ENCODE peak calls at places on chromosomes 11 and 22, in five cellular contexts. O, W, A, L and J are unnamed samples. For H3K9me3, the result is how much of the 10 kb centered on the place peaks cover.

GRCh38 chr22:48415535-48415934 is 1412.1 kb downstream of the BRD1 start:
- DNase-seq in O (no peak), W (no peak), A (no peak), L (peak), J (no peak)

GRCh38 chr11:10211470-10211869 is 82.5 kb downstream of the SBF2 start:
- DNase-seq in O (no peak), W (no peak), A (no peak), L (no peak), J (no peak)

GRCh38 chr22:38900677-38901076 is 28.7 kb upstream of the CBX6 start:
- DNase-seq in O (no peak), W (no peak), A (no peak), L (no peak), J (no peak)

GRCh38 chr11:3830741-3831140 is 10.0 kb downstream of the RHOG start:
- DNase-seq in O (no peak), W (no peak), A (no peak), L (no peak), J (no peak)

GRCh38 chr22:29587938-29588699 is 7.2 kb upstream of the NIPSNAP1 start:
- DNase-seq in O (no peak), W (no peak), A (peak), L (no peak), J (peak)

GRCh38 chr11:128481135-128481534 is 106.2 kb downstream of the ETS1 start:
- DNase-seq in O (no peak), W (no peak), A (peak), L (no peak), J (peak)

GRCh38 chr11:7575841-7576451 is 62.1 kb downstream of the PPFIBP2 start:
- DNase-seq in O (no peak), W (no peak), A (no peak), L (peak), J (no peak)

GRCh38 chr22:39205344-39206021 is 39.3 kb downstream of the PDGFB start:
- DNase-seq in O (peak), W (no peak), A (peak), L (peak), J (peak)

GRCh38 chr11:61724437-61724836 is 28.0 kb upstream of the MYRF start:
- DNase-seq in O (no peak), W (no peak), A (no peak), L (no peak), J (no peak)

GRCh38 chr22:38240734-38241252 is 32.0 kb downstream of the TMEM184B start:
- DNase-seq in O (no peak), W (peak), A (peak), L (no peak), J (peak)

GRCh38 chr22:27941143-27941542 is 22.1 kb upstream of the PITPNB start:
- DNase-seq in O (no peak), W (no peak), A (no peak), L (no peak), J (no peak)

GRCh38 chr11:83583953-83584352 is 297.8 kb upstream of the CCDC90B start:
- DNase-seq in O (no peak), W (no peak), A (peak), L (no peak), J (peak)

GRCh38 chr11:116579857-116580727 is 192.7 kb downstream of the BUD13 start:
- DNase-seq in O (no peak), W (peak), A (no peak), L (no peak), J (no peak)

GRCh38 chr11:112132737-112133136 is 31.2 kb downstream of the IL18 start:
- DNase-seq in O (no peak), W (no peak), A (no peak), L (no peak), J (no peak)

GRCh38 chr22:46110215-46110614 is 40.1 kb upstream of the PPARA start:
- DNase-seq in O (no peak), W (no peak), A (peak), L (peak), J (peak)

GRCh38 chr11:70483077-70483861 is 84.9 kb downstream of the CTTN start:
- DNase-seq in O (peak), W (no peak), A (peak), L (no peak), J (peak)

GRCh38 chr11:69867076-69868002 is 48.1 kb upstream of the FGF3 start:
- DNase-seq in O (no peak), W (no peak), A (peak), L (peak), J (no peak)

GRCh38 chr11:45774023-45774655 is 30.8 kb upstream of the SLC35C1 start:
- DNase-seq in O (peak), W (no peak), A (no peak), L (peak), J (no peak)

GRCh38 chr11:29962243-29962642 is 54.6 kb downstream of the KCNA4 start:
- DNase-seq in O (no peak), W (no peak), A (no peak), L (no peak), J (peak)

GRCh38 chr11:128458316-128458715 is 129.0 kb downstream of the ETS1 start:
- DNase-seq in O (no peak), W (no peak), A (peak), L (no peak), J (peak)

GRCh38 chr11:43908683-43909082 is 28.1 kb downstream of the ALKBH3 start:
- DNase-seq in O (no peak), W (no peak), A (no peak), L (no peak), J (no peak)

GRCh38 chr11:120655589-120655988 is 144.0 kb downstream of the GRIK4 start:
- DNase-seq in O (no peak), W (no peak), A (no peak), L (no peak), J (no peak)

GRCh38 chr11:2699531-2700414 is at the start of gene KCNQ1OT1:
- DNase-seq in O (peak), W (peak), A (peak), L (peak), J (peak)

GRCh38 chr22:41595703-41596102 is 6.1 kb upstream of the PMM1 start:
- DNase-seq in O (no peak), W (no peak), A (no peak), L (no peak), J (no peak)

GRCh38 chr11:16171882-16172281 is 184.5 kb downstream of the SOX6 start:
- DNase-seq in O (no peak), W (no peak), A (no peak), L (no peak), J (no peak)

GRCh38 chr22:26041931-26042330 is 127.3 kb upstream of the SEZ6L start:
- DNase-seq in O (no peak), W (no peak), A (no peak), L (no peak), J (no peak)

GRCh38 chr11:12377824-12378593 is 638 bp downstream of the PARVA start:
- DNase-seq in O (peak), W (peak), A (peak), L (peak), J (peak)

GRCh38 chr11:1129143-1129665 is 28.5 kb upstream of the MUC5AC start:
- DNase-seq in O (no peak), W (no peak), A (no peak), L (peak), J (no peak)

GRCh38 chr11:29280452-29280851 is 736.4 kb downstream of the KCNA4 start:
- DNase-seq in O (no peak), W (no peak), A (peak), L (no peak), J (peak)

GRCh38 chr11:18699848-18700261 is 1.3 kb downstream of the TMEM86A start:
- DNase-seq in O (no peak), W (no peak), A (no peak), L (peak), J (no peak)

GRCh38 chr11:63939351-63939920 is 634 bp downstream of the NAA40 start:
- DNase-seq in O (no peak), W (no peak), A (no peak), L (no peak), J (peak)

GRCh38 chr22:36612458-36612857 is 83.5 kb upstream of the EIF3D start:
- DNase-seq in O (no peak), W (no peak), A (peak), L (no peak), J (peak)

GRCh38 chr11:83241291-83241946 is 44.7 kb downstream of the CCDC90B start:
- DNase-seq in O (no peak), W (peak), A (peak), L (no peak), J (peak)

GRCh38 chr11:315051-315481 is 1.2 kb downstream of the IFITM1 start:
- DNase-seq in O (no peak), W (no peak), A (no peak), L (no peak), J (no peak)

GRCh38 chr22:25453557-25453956 is 110.9 kb upstream of the GRK3 start:
- DNase-seq in O (no peak), W (no peak), A (no peak), L (no peak), J (no peak)

GRCh38 chr11:19987243-19987870 is 172.9 kb downstream of the DBX1 start:
- DNase-seq in O (no peak), W (no peak), A (peak), L (no peak), J (no peak)

GRCh38 chr11:111409915-111410314 is 30.8 kb upstream of the POU2AF1 start:
- DNase-seq in O (no peak), W (no peak), A (no peak), L (no peak), J (no peak)

GRCh38 chr22:40328551-40328950 is 17.7 kb upstream of the ADSL start:
- DNase-seq in O (no peak), W (no peak), A (no peak), L (no peak), J (no peak)

DNA sequence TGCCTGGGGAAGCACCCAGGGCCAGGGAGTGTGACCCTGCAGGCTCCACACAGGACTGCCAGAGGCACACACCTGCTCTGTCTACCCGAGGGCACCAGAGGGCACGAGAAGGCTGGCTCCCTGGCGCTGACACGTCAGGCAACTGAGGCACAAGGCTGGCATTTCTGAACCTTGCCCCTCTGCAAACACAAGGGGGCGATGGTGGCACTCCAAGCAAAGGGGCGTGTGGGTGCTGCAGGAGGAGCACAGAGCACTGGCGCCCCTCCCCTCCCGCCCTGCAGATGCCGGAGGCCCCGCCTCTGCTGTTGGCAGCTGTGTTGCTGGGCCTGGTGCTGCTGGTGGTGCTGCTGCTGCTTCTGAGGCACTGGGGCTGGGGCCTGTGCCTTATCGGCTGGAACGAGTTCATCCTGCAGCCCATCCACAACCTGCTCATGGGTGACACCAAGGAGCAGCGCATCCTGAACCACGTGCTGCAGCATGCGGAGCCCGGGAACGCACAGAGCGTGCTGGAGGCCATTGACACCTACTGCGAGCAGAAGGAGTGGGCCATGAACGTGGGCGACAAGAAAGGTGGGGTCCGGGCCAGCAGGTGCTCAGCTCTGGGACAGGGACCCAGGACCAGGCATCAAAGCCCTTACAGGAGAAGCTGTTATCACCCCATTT is 20.8 kb upstream of the TXNRD2 start:
- DNase-seq in O (peak), W (peak), A (peak), L (peak), J (peak)
- H3K27ac ChIP-seq in O (peak), W (no peak), A (no peak), L (no peak), J (peak)

GRCh38 chr11:72119188-72119587 is 6.7 kb upstream of the ANAPC15 start:
- DNase-seq in O (no peak), W (no peak), A (no peak), L (no peak), J (no peak)
- H3K9me3 ChIP-seq in O (under half), W (under half), A (under half), L (under half), J (under half)

DNA sequence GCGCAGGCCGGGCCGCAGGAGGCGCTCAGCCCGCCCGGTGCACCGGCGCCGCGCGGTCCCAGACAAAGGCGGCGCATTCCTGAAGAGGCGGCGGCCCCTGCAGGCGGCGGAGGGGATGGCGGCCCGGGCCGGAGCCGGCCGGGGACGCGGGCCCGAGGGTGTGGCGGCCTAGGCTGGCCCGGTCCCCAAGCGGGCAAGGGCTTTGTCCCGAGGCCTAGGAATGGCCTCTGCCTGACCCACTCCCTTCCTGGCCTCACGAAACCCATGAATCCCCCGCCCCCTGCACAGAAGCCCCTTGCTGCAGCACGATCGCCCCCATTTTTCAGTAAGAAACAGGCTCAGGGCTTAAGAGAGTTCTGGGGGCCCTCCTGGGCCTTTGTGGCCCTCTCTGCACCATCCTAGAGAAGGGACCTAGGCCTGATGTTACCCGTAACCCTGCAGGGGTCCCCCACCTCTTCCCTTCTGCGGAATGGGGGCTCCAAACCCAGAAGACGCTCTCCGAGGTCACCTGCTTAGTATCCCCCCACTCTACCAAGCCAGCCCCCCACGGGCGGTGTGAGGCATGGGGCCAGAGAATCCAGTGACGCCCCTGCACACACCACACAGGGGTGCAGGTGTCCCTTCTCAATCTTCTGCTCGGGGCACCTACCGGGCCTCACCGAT is 363 bp upstream of the RTN4R start:
- DNase-seq in O (peak), W (peak), A (peak), L (no peak), J (peak)
- H3K27ac ChIP-seq in O (no peak), W (peak), A (no peak), L (no peak), J (no peak)

GRCh38 chr11:134765565-134765964 is 353.5 kb upstream of the B3GAT1 start:
- DNase-seq in O (no peak), W (no peak), A (no peak), L (no peak), J (no peak)
- H3K9me3 ChIP-seq in O (under half), W (under half), A (under half), L (under half), J (under half)

GRCh38 chr11:118532091-118532490 is 1.1 kb downstream of the TMEM25 start:
- DNase-seq in O (no peak), W (no peak), A (no peak), L (no peak), J (no peak)

GRCh38 chr11:118530180-118530682 is 761 bp upstream of the TMEM25 start:
- DNase-seq in O (peak), W (no peak), A (peak), L (no peak), J (peak)

GRCh38 chr11:118529584-118530175 is 1.3 kb upstream of the TMEM25 start:
- DNase-seq in O (no peak), W (no peak), A (no peak), L (no peak), J (no peak)

GRCh38 chr11:118531597-118532084 is 649 bp downstream of the TMEM25 start:
- DNase-seq in O (no peak), W (no peak), A (no peak), L (no peak), J (no peak)

DNA sequence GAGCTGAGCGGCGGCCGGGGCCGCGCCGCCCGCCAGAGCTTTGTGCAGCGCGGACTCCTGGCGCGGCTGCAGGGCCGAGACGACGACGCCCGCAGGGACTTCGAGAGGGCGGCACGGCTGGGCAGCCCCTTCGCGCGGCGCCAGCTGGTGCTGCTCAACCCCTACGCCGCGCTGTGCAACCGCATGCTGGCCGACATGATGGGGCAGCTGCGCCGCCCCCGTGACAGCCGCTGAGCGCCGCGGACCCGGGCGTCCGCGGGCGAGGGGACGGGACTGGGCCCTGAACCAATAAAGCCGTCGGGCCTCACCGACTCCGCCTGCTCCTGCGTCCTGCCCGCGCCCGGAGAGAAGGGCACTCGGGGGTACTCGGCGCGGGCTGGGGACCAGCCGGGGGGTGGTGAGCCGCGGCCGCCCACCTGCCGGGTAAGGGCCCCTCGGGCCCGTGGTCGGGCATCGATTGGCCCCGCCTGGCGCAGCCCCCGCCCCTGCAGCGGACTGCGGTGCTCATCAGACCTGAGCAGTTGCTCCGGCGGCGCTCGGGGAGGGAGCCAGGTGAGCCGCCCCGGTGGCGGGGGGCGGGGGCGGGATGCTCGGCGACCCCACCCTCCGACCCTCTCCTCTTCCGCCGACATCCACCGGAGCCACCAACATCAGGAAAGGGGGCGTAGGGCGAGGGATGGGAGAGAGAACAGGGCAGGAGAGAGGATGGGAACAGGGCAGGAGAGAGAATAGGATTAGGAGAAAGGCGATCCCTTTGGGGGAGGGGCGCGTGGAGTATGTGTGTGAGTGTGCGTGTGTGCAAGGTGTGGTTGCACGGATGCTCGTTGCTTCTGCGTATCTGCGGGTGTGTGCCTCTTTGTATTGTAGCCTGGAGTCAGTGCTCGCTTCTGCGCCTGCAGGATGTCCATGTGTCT is at the start of gene TMEM25:
- DNase-seq in O (peak), W (peak), A (peak), L (peak), J (peak)
- H3K27ac ChIP-seq in O (peak), W (peak), A (no peak), L (peak), J (no peak)

GRCh38 chr22:16815073-16815472 is 10.1 kb downstream of the XKR3 start:
- DNase-seq in O (no peak), W (no peak), A (no peak), L (no peak), J (no peak)

GRCh38 chr22:16819249-16819648 is 6.0 kb downstream of the XKR3 start:
- DNase-seq in O (no peak), W (no peak), A (no peak), L (no peak), J (no peak)

DNA sequence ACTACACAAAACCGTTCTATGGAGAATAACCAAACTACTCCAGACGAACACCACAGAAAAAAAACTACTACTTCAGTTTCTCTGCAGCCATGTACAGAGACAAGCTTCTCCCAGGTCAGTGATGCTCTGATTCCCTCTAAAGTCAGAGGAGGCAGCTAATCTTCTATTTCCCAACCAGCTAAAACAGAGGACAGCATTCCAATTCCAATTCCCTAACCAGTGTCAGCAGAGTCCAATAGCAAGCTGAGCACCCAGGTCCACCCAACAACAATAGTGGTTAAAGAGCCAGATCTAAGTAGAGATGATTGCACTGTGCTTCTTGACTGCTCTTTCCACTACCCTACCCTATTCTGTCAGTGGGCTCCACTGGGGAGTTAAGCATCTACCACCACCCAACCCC is 6.7 kb downstream of the XKR3 start:
- DNase-seq in O (no peak), W (no peak), A (no peak), L (no peak), J (no peak)
- H3K9me3 ChIP-seq in O (under half), W (under half), A (under half), L (under half), J (under half)

GRCh38 chr11:47233051-47233450 is 15.6 kb downstream of the ACP2 start:
- DNase-seq in O (no peak), W (no peak), A (no peak), L (no peak), J (no peak)
- H3K27ac ChIP-seq in O (no peak), W (no peak), A (no peak), L (no peak), J (no peak)

DNA sequence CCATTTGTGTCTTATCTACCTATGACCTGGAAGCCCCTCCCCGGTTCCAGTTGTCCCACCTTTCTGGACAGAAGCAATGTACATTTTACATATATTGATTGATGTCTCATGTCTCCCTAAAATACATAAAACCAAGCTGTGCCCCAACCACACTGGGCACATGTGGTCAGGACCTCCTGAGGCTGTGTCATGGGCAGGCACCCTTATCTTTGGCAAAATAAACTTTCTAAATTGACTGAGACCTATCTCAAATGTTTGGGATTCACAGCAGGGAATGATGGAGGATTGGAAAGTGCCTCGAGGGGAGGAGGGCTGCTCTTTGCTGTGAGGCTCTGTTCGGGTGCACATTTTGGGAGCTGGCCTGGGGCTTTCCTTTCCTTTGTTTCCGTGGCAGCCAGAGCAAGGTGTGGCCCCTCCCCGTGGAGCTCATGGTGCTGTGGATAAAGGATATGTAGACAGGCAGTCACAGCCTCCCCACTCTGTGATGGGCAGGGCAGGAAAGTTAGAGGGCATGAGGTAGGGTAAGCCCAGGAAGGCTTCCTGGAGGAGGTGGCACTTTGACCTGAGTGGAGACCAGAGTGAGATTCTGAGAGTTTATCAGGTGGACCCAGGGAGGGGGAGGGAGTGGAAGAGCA is 615.6 kb downstream of the TBC1D22A start:
- DNase-seq in O (peak), W (no peak), A (no peak), L (no peak), J (no peak)
- H3K9me3 ChIP-seq in O (under half), W (half or more), A (under half), L (under half), J (under half)

GRCh38 chr22:31278643-31279326 is 13.5 kb downstream of the PIK3IP1 start:
- DNase-seq in O (no peak), W (no peak), A (no peak), L (no peak), J (no peak)
- H3K27ac ChIP-seq in O (peak), W (no peak), A (no peak), L (no peak), J (no peak)